ENCODE peak calls at places on chromosomes 6 and 20, in six cellular contexts. N, X, A, T, C and E are unnamed samples.

GRCh38 chr20:12177657-12178293 is 260.1 kb downstream of the BTBD3 start:
- DNase-seq in N (no peak), X (no peak), A (no peak), T (no peak), C (no peak), E (no peak)

GRCh38 chr6:159753081-159753872 is 8.6 kb upstream of the ACAT2 start:
- DNase-seq in N (no peak), X (no peak), A (no peak), T (no peak), C (no peak), E (no peak)

GRCh38 chr6:43809417-43810305 is 39.6 kb downstream of the VEGFA start:
- DNase-seq in N (no peak), X (no peak), A (no peak), T (no peak), C (peak; percentile 43), E (no peak)

GRCh38 chr6:105135056-105135455 is 44.8 kb downstream of the POPDC3 start:
- DNase-seq in N (peak; percentile 51), X (no peak), A (no peak), T (no peak), C (peak; percentile 36), E (peak; percentile 24)

GRCh38 chr20:44909872-44910689 is at the start of gene PABPC1L:
- DNase-seq in N (peak; percentile 93), X (peak; percentile 53), A (peak; percentile 83), T (peak; percentile 91), C (peak; percentile 72), E (peak; percentile 82)

GRCh38 chr20:24770628-24771556 is 178.2 kb upstream of the CST7 start:
- DNase-seq in N (no peak), X (no peak), A (no peak), T (no peak), C (no peak), E (no peak)

GRCh38 chr6:40500227-40500626 is 86.9 kb downstream of the LRFN2 start:
- DNase-seq in N (no peak), X (no peak), A (no peak), T (peak; percentile 47), C (no peak), E (no peak)

GRCh38 chr6:98560418-98560817 is 274.0 kb upstream of the POU3F2 start:
- DNase-seq in N (no peak), X (no peak), A (no peak), T (no peak), C (no peak), E (no peak)

GRCh38 chr20:62997626-62998025 is 9.1 kb downstream of the BHLHE23 start:
- DNase-seq in N (no peak), X (no peak), A (no peak), T (no peak), C (no peak), E (no peak)

GRCh38 chr6:14910692-14911547 is 334.9 kb upstream of the JARID2 start:
- DNase-seq in N (no peak), X (no peak), A (no peak), T (peak; percentile 86), C (no peak), E (no peak)

GRCh38 chr6:33276864-33277662 is at the start of gene B3GALT4:
- DNase-seq in N (peak; percentile 92), X (peak; percentile 58), A (peak; percentile 76), T (peak; percentile 94), C (no peak), E (peak; percentile 99)

GRCh38 chr6:105786449-105786848 is 299.7 kb upstream of the PRDM1 start:
- DNase-seq in N (no peak), X (no peak), A (no peak), T (no peak), C (no peak), E (no peak)

GRCh38 chr20:63062188-63063140 is 55.7 kb upstream of the BHLHE23 start:
- DNase-seq in N (no peak), X (no peak), A (no peak), T (peak; percentile 38), C (no peak), E (no peak)

GRCh38 chr6:168131464-168132415 is 52.7 kb upstream of the FRMD1 start:
- DNase-seq in N (no peak), X (no peak), A (no peak), T (peak; percentile 55), C (no peak), E (peak; percentile 86)

GRCh38 chr6:35213824-35214756 is at the start of gene SCUBE3:
- DNase-seq in N (peak; percentile 92), X (no peak), A (no peak), T (peak; percentile 83), C (peak; percentile 59), E (peak; percentile 81)

GRCh38 chr6:154243793-154244768 is 112.5 kb downstream of the IPCEF1 start:
- DNase-seq in N (no peak), X (no peak), A (peak; percentile 36), T (no peak), C (no peak), E (no peak)

GRCh38 chr20:44692932-44693476 is 22.2 kb upstream of the CCN5 start:
- DNase-seq in N (no peak), X (no peak), A (no peak), T (peak; percentile 94), C (peak; percentile 92), E (no peak)

GRCh38 chr6:3442444-3443220 is 14.2 kb downstream of the SLC22A23 start:
- DNase-seq in N (no peak), X (no peak), A (no peak), T (no peak), C (peak; percentile 62), E (no peak)

GRCh38 chr6:47447726-47448125 is 29.9 kb upstream of the CD2AP start:
- DNase-seq in N (no peak), X (no peak), A (no peak), T (no peak), C (no peak), E (no peak)

GRCh38 chr20:703426-703825 is 27.8 kb upstream of the SCRT2 start:
- DNase-seq in N (no peak), X (no peak), A (no peak), T (no peak), C (no peak), E (no peak)

GRCh38 chr6:134535831-134536230 is 217.9 kb upstream of the SGK1 start:
- DNase-seq in N (no peak), X (no peak), A (no peak), T (no peak), C (no peak), E (no peak)

GRCh38 chr20:41293269-41294037 is 24.1 kb downstream of the ZHX3 start:
- DNase-seq in N (no peak), X (no peak), A (no peak), T (no peak), C (no peak), E (no peak)

GRCh38 chr6:42451595-42452170 is at the start of gene TRERF1:
- DNase-seq in N (peak; percentile 72), X (no peak), A (peak; percentile 79), T (peak; percentile 86), C (peak; percentile 66), E (peak; percentile 93)

GRCh38 chr6:46706464-46706863 is 18.8 kb downstream of the TDRD6 start:
- DNase-seq in N (no peak), X (no peak), A (no peak), T (no peak), C (no peak), E (no peak)

GRCh38 chr6:159168536-159169192 is 536 bp upstream of the FNDC1 start:
- DNase-seq in N (peak; percentile 65), X (no peak), A (no peak), T (peak; percentile 86), C (peak; percentile 73), E (peak; percentile 81)

GRCh38 chr20:63580796-63581461 is 6.9 kb upstream of the HELZ2 start:
- DNase-seq in N (peak; percentile 52), X (peak; percentile 47), A (peak; percentile 82), T (no peak), C (no peak), E (peak; percentile 81)

GRCh38 chr6:113586966-113587699 is 270.0 kb upstream of the MARCKS start:
- DNase-seq in N (no peak), X (no peak), A (no peak), T (no peak), C (no peak), E (no peak)

GRCh38 chr6:113588646-113589045 is 268.5 kb upstream of the MARCKS start:
- DNase-seq in N (no peak), X (no peak), A (no peak), T (no peak), C (no peak), E (no peak)

GRCh38 chr6:113586413-113586812 is 270.7 kb upstream of the MARCKS start:
- DNase-seq in N (no peak), X (no peak), A (no peak), T (no peak), C (peak; percentile 33), E (no peak)

GRCh38 chr6:113584767-113585166 is 272.4 kb upstream of the MARCKS start:
- DNase-seq in N (no peak), X (no peak), A (no peak), T (no peak), C (no peak), E (no peak)

DNA sequence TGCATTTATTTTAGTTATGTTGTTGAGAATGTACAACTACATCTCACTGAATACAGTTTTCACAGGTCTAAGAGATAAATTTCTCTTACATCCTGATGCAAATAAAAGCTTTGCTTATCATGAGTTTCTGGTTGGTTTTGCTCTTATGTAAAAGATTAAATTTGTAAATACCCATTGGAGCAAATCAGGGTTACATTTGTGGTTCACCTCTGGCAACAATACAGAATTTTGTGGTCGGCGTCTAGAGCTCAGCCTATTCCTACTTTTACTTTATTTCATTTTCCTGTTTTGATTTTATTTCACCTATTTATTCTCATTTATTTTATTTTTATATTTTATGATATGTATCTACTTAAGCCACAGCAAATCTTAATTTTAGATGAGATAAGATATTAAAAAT is 271.9 kb upstream of the MARCKS start:
- DNase-seq in N (no peak), X (no peak), A (no peak), T (no peak), C (no peak), E (no peak)
- H3K27ac ChIP-seq in N (no peak overlapping the region), X (no peak overlapping the region), A (no peak overlapping the region), T (no peak overlapping the region), C (no peak overlapping the region), E (no peak overlapping the region)

GRCh38 chr6:145714731-145715130 is 20.6 kb downstream of the EPM2A start:
- DNase-seq in N (no peak), X (no peak), A (no peak), T (no peak), C (no peak), E (no peak)
- H3K27ac ChIP-seq in N (no peak overlapping the region), X (no peak overlapping the region), A (no peak overlapping the region), T (no peak overlapping the region), C (no peak overlapping the region), E (no peak overlapping the region)

GRCh38 chr6:139534472-139535115 is 160.1 kb upstream of the CITED2 start:
- DNase-seq in N (no peak), X (no peak), A (no peak), T (no peak), C (no peak), E (no peak)
- H3K27ac ChIP-seq in N (peak overlapping the region; percentile 73), X (peak overlapping the region; percentile 47), A (peak overlapping the region; percentile 39), T (peak overlapping the region; percentile 60), C (peak overlapping the region; percentile 61), E (no peak overlapping the region)

DNA sequence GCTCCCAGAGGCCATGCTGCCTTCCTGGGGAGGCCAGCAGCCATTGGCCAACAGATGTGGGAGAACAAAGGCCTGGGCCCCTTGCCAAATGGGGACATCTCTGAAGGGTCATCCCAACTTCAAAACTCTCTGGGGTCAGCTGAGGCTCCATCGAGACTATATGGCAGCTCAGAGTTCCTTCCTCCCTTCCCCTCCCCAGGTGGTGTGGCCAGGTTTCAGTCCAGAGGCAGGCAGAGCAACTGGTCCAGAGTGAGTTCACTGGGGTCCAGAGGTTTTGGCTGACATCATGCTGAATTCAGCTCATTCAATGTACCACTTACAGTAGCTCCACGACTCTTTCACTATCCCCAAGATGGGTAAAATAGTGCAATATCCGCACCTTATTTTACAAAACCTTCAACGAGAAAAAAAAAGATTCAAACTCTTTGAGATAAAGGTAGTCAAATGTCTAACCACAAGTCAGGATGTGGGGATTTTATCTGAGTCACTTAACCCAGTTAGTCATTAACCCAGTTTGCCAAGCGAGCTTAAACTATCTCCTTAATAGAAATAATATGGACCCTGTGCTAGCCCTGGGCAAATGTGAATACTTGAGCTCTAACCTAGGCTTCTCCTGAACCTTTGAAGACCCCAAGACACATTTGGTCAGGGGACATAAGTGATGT is 108.4 kb upstream of the PLEKHG1 start:
- DNase-seq in N (no peak), X (no peak), A (peak; percentile 56), T (no peak), C (no peak), E (no peak)
- H3K27ac ChIP-seq in N (no peak overlapping the region), X (no peak overlapping the region), A (no peak overlapping the region), T (peak overlapping the region; percentile 20), C (no peak overlapping the region), E (no peak overlapping the region)